ENCODE peak calls at places on chromosomes 5 and 9, in seven cellular contexts. J is uterus, F is H9, T is NT2/D1, R is transverse colon, E is NCI-H2029, W is astrocyte of the hippocampus. N is an unnamed sample.

GRCh38 chr9:121725008-121725795 is 73.8 kb downstream of the DAB2IP start:
- DNase-seq in R (peak), F (no peak), E (peak), T (no peak), J (peak), W (peak), N (no peak)

GRCh38 chr5:675876-676698 is 17.1 kb downstream of the TPPP start:
- DNase-seq in J (peak), R (no peak), E (no peak), T (no peak), F (peak), W (no peak), N (no peak)

GRCh38 chr5:180423598-180423997 is 70.5 kb upstream of the GFPT2 start:
- DNase-seq in W (no peak), T (no peak), F (no peak), R (no peak), J (no peak), E (no peak), N (no peak)

GRCh38 chr9:134218230-134218629 is 53.9 kb upstream of the RNU6ATAC start:
- DNase-seq in R (no peak), W (no peak), T (no peak), E (no peak), F (no peak), J (no peak), N (no peak)

GRCh38 chr9:96655198-96655851 is at the start of gene PRXL2C:
- DNase-seq in F (peak), T (no peak), R (peak), W (peak), J (peak), E (peak), N (peak)

GRCh38 chr9:19922476-19923118 is 133.8 kb upstream of the SLC24A2 start:
- DNase-seq in R (no peak), T (peak), F (peak), W (peak), J (peak), E (no peak), N (peak)

GRCh38 chr5:159990506-159990905 is 18.4 kb upstream of the TTC1 start:
- DNase-seq in E (no peak), J (no peak), W (no peak), T (no peak), F (no peak), R (no peak), N (no peak)

GRCh38 chr5:145827275-145827674 is 7.9 kb downstream of the PRELID2 start:
- DNase-seq in J (no peak), E (no peak), W (no peak), T (no peak), F (no peak), R (no peak), N (peak)

GRCh38 chr9:137492464-137493162 is 33.5 kb upstream of the NSMF start:
- DNase-seq in J (no peak), T (no peak), R (peak), W (no peak), E (no peak), F (peak), N (peak)

GRCh38 chr9:136588663-136589464 is 43.0 kb upstream of the NOTCH1 start:
- DNase-seq in R (no peak), T (no peak), J (no peak), W (no peak), F (no peak), E (no peak), N (no peak)

GRCh38 chr9:109846781-109847180 is 66.8 kb downstream of the PALM2AKAP2 start:
- DNase-seq in T (no peak), J (no peak), F (no peak), R (no peak), W (no peak), E (no peak), N (no peak)

GRCh38 chr5:127863161-127863560 is 160.0 kb downstream of the CCDC192 start:
- DNase-seq in E (no peak), W (no peak), R (no peak), F (no peak), J (no peak), T (no peak), N (no peak)

GRCh38 chr5:45507174-45507573 is 189.0 kb downstream of the HCN1 start:
- DNase-seq in R (no peak), T (no peak), J (no peak), W (peak), F (no peak), E (peak), N (no peak)

GRCh38 chr9:71036501-71036900 is 84.9 kb downstream of the TRPM3 start:
- DNase-seq in E (peak), W (peak), F (no peak), R (no peak), J (no peak), T (no peak), N (peak)

GRCh38 chr9:123361731-123362560 is 5.9 kb downstream of the CRB2 start:
- DNase-seq in T (no peak), W (no peak), E (no peak), J (peak), F (peak), R (no peak), N (no peak)

GRCh38 chr9:22986556-22986955 is 539.9 kb downstream of the DMRTA1 start:
- DNase-seq in J (no peak), W (no peak), E (no peak), F (no peak), R (no peak), T (no peak), N (no peak)

GRCh38 chr9:88628114-88628513 is 93.1 kb downstream of the NXNL2 start:
- DNase-seq in E (no peak), T (no peak), F (no peak), J (no peak), W (no peak), R (no peak), N (no peak)

GRCh38 chr9:20524776-20525175 is 97.5 kb downstream of the MLLT3 start:
- DNase-seq in W (no peak), T (peak), F (peak), R (peak), E (no peak), J (no peak), N (no peak)

GRCh38 chr5:31054436-31054835 is 139.1 kb upstream of the CDH6 start:
- DNase-seq in J (no peak), R (no peak), F (no peak), W (no peak), T (no peak), E (no peak), N (no peak)

GRCh38 chr5:149804478-149805450 is 74.7 kb downstream of the PPARGC1B start:
- DNase-seq in R (no peak), F (no peak), W (no peak), T (no peak), E (no peak), J (no peak), N (no peak)

GRCh38 chr9:84424945-84425344 is 84.4 kb upstream of the SLC28A3 start:
- DNase-seq in W (no peak), T (no peak), E (no peak), J (no peak), R (no peak), F (no peak), N (no peak)

GRCh38 chr5:150789943-150790611 is 11.5 kb downstream of the SMIM3 start:
- DNase-seq in J (peak), R (peak), T (peak), W (peak), F (peak), E (no peak), N (peak)